ENCODE peak calls at places on chromosomes 5 and 9, in five cellular contexts. X is DND-41, V is uterus, U is IMR-90, L is ovary. F is an unnamed sample.
A peak's percentile ranks its signal among the peaks of the same experiment; 100 is the strongest.

GRCh38 chr9:96006961-96007360 is 131.5 kb downstream of the ERCC6L2 start:
- DNase-seq in X (no peak), V (no peak), U (peak; percentile 84), L (no peak), F (no peak)

GRCh38 chr5:191036-191948 is at the start of gene LRRC14B:
- DNase-seq in X (no peak), V (no peak), U (no peak), L (no peak), F (no peak)

GRCh38 chr5:62259699-62260220 is 46.2 kb upstream of the KIF2A start:
- DNase-seq in X (no peak), V (no peak), U (no peak), L (no peak), F (no peak)

GRCh38 chr5:178080618-178081410 is 32.5 kb upstream of the N4BP3 start:
- DNase-seq in X (no peak), V (no peak), U (no peak), L (no peak), F (no peak)

GRCh38 chr5:76787237-76787636 is 31.6 kb upstream of the F2RL1 start:
- DNase-seq in X (no peak), V (peak; percentile 38), U (peak; percentile 95), L (no peak), F (no peak)

GRCh38 chr5:111511174-111512025 is 935 bp downstream of the STARD4 start:
- DNase-seq in X (no peak), V (no peak), U (peak; percentile 40), L (no peak), F (no peak)

GRCh38 chr9:117691367-117691766 is 12.8 kb upstream of the TLR4 start:
- DNase-seq in X (no peak), V (no peak), U (no peak), L (no peak), F (no peak)

GRCh38 chr9:134379774-134380431 is 53.6 kb downstream of the RXRA start:
- DNase-seq in X (no peak), V (no peak), U (no peak), L (no peak), F (no peak)

GRCh38 chr5:158967566-158967965 is 132.2 kb downstream of the EBF1 start:
- DNase-seq in X (no peak), V (no peak), U (peak; percentile 32), L (no peak), F (no peak)

GRCh38 chr9:87062706-87063105 is 115.4 kb upstream of the GAS1 start:
- DNase-seq in X (no peak), V (no peak), U (no peak), L (no peak), F (no peak)

GRCh38 chr5:10454591-10455272 is 13.1 kb downstream of the ROPN1L start:
- DNase-seq in X (no peak), V (peak; percentile 77), U (peak; percentile 83), L (no peak), F (no peak)

GRCh38 chr5:66896207-66896606 is 300.0 kb downstream of the MAST4 start:
- DNase-seq in X (no peak), V (no peak), U (peak; percentile 82), L (no peak), F (no peak)

GRCh38 chr5:169970911-169971436 is 9.3 kb downstream of the INSYN2B start:
- DNase-seq in X (no peak), V (peak; percentile 22), U (peak; percentile 82), L (no peak), F (no peak)

GRCh38 chr5:73152411-73153388 is 20.3 kb upstream of the TMEM174 start:
- DNase-seq in X (no peak), V (no peak), U (no peak), L (no peak), F (no peak)

GRCh38 chr5:98768160-98769005 is 5.1 kb upstream of the RGMB start:
- DNase-seq in X (peak; percentile 42), V (peak; percentile 29), U (peak; percentile 73), L (peak; percentile 35), F (no peak)

GRCh38 chr9:77989909-77990308 is 41.7 kb downstream of the GNAQ start:
- DNase-seq in X (no peak), V (no peak), U (no peak), L (no peak), F (no peak)

GRCh38 chr5:81269751-81270686 is 31.4 kb upstream of the ZCCHC9 start:
- DNase-seq in X (peak; percentile 13), V (no peak), U (no peak), L (no peak), F (no peak)

GRCh38 chr9:110180713-110181434 is 27.1 kb downstream of the C9orf152 start:
- DNase-seq in X (no peak), V (peak; percentile 36), U (peak; percentile 80), L (no peak), F (no peak)

GRCh38 chr9:135524130-135524861 is 3.1 kb downstream of the LCN1 start:
- DNase-seq in X (no peak), V (no peak), U (no peak), L (no peak), F (no peak)

GRCh38 chr5:90227688-90228087 is 181.9 kb downstream of the CETN3 start:
- DNase-seq in X (no peak), V (no peak), U (no peak), L (no peak), F (no peak)

GRCh38 chr5:58972301-58972700 is 389.4 kb downstream of the RAB3C start:
- DNase-seq in X (no peak), V (no peak), U (peak; percentile 3), L (no peak), F (no peak)

GRCh38 chr9:132703336-132703735 is 33.1 kb downstream of the GTF3C4 start:
- DNase-seq in X (no peak), V (no peak), U (peak; percentile 42), L (no peak), F (no peak)

GRCh38 chr9:132698989-132699388 is 28.7 kb downstream of the GTF3C4 start:
- DNase-seq in X (no peak), V (no peak), U (no peak), L (no peak), F (no peak)

GRCh38 chr9:132697230-132697629 is 27.0 kb downstream of the GTF3C4 start:
- DNase-seq in X (no peak), V (no peak), U (no peak), L (no peak), F (no peak)

GRCh38 chr9:132702254-132702653 is 32.0 kb downstream of the GTF3C4 start:
- DNase-seq in X (no peak), V (no peak), U (no peak), L (no peak), F (no peak)

GRCh38 chr9:132699926-132700325 is 29.7 kb downstream of the GTF3C4 start:
- DNase-seq in X (no peak), V (no peak), U (peak; percentile 44), L (no peak), F (no peak)
- H3K9me3 ChIP-seq in X (peaks cover 10% of the 10 kb centered on the region), V (no peaks in the 10 kb centered on the region), U (peaks cover 4% of the 10 kb centered on the region), L (no peaks in the 10 kb centered on the region), F (peaks cover 3% of the 10 kb centered on the region)

DNA sequence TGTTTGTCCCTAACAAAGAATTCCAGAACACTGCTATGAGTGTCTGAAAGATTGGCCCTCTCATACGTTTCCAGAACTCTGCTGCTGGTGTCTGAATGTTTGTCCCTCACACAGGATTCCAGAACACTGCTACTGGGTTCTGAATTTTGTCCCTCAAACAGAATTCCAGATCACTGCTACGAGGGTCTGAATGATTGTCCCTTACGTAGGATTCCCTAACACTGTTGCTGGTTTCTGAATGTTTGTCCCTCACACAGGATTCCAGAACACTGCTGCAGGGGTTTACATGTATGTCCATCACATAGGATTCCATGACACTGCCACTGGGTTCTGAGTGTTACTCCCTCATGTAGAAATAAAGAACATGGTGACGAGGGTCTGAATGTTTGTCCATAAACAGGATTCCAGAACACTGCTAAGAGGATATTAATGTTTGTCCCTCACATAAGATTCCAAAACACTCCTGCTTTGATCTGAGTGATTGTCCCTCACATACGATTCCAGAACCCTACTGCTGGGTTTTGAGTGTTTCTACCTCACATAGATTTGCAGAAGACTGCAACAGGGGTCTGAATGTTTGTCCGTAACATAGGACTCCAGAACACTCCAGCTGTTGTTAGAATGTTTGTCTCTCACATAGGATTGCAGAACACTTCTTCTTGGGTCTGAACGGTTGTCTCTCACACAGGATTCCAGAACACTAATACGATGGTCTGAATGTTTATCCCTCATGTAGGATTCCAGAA is 214.4 kb downstream of the FOXD4L6 start:
- DNase-seq in X (no peak), V (no peak), U (no peak), L (no peak), F (no peak)
- H3K9me3 ChIP-seq in X (peaks cover 10% of the 10 kb centered on the region), V (peaks cover 78% of the 10 kb centered on the region), U (peaks cover 64% of the 10 kb centered on the region), L (peaks cover 4% of the 10 kb centered on the region), F (peaks cover 57% of the 10 kb centered on the region)

GRCh38 chr9:129517006-129517405 is 103.9 kb downstream of the C9orf50 start:
- DNase-seq in X (no peak), V (no peak), U (no peak), L (no peak), F (no peak)

GRCh38 chr9:129514891-129515290 is 106.0 kb downstream of the C9orf50 start:
- DNase-seq in X (no peak), V (no peak), U (no peak), L (no peak), F (no peak)

GRCh38 chr9:129513856-129514496 is 106.9 kb downstream of the C9orf50 start:
- DNase-seq in X (no peak), V (no peak), U (no peak), L (no peak), F (no peak)

GRCh38 chr9:129513282-129513681 is 107.6 kb downstream of the C9orf50 start:
- DNase-seq in X (no peak), V (no peak), U (no peak), L (no peak), F (no peak)

GRCh38 chr9:129514497-129514867 is 106.4 kb downstream of the C9orf50 start:
- DNase-seq in X (no peak), V (no peak), U (no peak), L (no peak), F (no peak)
- H3K9me3 ChIP-seq in X (peaks cover 19% of the 10 kb centered on the region), V (no peaks in the 10 kb centered on the region), U (peaks cover 57% of the 10 kb centered on the region), L (no peaks in the 10 kb centered on the region), F (no peaks in the 10 kb centered on the region)

GRCh38 chr9:21890696-21891095 is 88.3 kb downstream of the MTAP start:
- DNase-seq in X (no peak), V (no peak), U (no peak), L (no peak), F (no peak)

GRCh38 chr9:21889673-21890072 is 87.2 kb downstream of the MTAP start:
- DNase-seq in X (no peak), V (no peak), U (no peak), L (no peak), F (no peak)
- H3K9me3 ChIP-seq in X (peaks cover 3% of the 10 kb centered on the region), V (peaks cover 9% of the 10 kb centered on the region), U (no peaks in the 10 kb centered on the region), L (no peaks in the 10 kb centered on the region), F (peaks cover 4% of the 10 kb centered on the region)

GRCh38 chr5:174734571-174735497 is 10.5 kb downstream of the MSX2 start:
- DNase-seq in X (no peak), V (no peak), U (no peak), L (no peak), F (no peak)

GRCh38 chr5:174733091-174733690 is 8.8 kb downstream of the MSX2 start:
- DNase-seq in X (no peak), V (no peak), U (no peak), L (no peak), F (no peak)

GRCh38 chr5:174733836-174734235 is 9.5 kb downstream of the MSX2 start:
- DNase-seq in X (no peak), V (no peak), U (no peak), L (no peak), F (no peak)

GRCh38 chr5:174731214-174732039 is 7.0 kb downstream of the MSX2 start:
- DNase-seq in X (no peak), V (no peak), U (no peak), L (no peak), F (no peak)

GRCh38 chr5:174732040-174733020 is 7.9 kb downstream of the MSX2 start:
- DNase-seq in X (no peak), V (no peak), U (no peak), L (no peak), F (no peak)
- H3K9me3 ChIP-seq in X (no peaks in the 10 kb centered on the region), V (no peaks in the 10 kb centered on the region), U (peaks cover 9% of the 10 kb centered on the region), L (no peaks in the 10 kb centered on the region), F (no peaks in the 10 kb centered on the region)

F was measured in T-helper 17 cell.